ENCODE peak calls at places on chromosome 21, in five cellular contexts. S is suprapubic skin; A is GM23338; E is CD4-positive, alpha-beta memory T cell; W is DND-41. N is an unnamed sample.

GRCh38 chr21:26845066-26845749 is at the start of gene ADAMTS1:
- DNase-seq in A (peak; percentile 87), S (peak; percentile 95), W (no peak), E (no peak), N (peak; percentile 89)

GRCh38 chr21:14797543-14797942 is 251.4 kb upstream of the SAMSN1 start:
- DNase-seq in S (no peak), A (no peak), W (no peak), E (no peak), N (no peak)

GRCh38 chr21:24658926-24659325 is 948.4 kb downstream of the MRPL39 start:
- DNase-seq in E (no peak), S (no peak), A (no peak), W (no peak), N (no peak)

GRCh38 chr21:15140321-15141019 is 75.7 kb upstream of the NRIP1 start:
- DNase-seq in S (no peak), W (no peak), A (no peak), E (no peak), N (no peak)

GRCh38 chr21:27077501-27077900 is 110.6 kb upstream of the ADAMTS5 start:
- DNase-seq in W (no peak), S (peak; percentile 72), A (no peak), E (no peak), N (no peak)

GRCh38 chr21:31557421-31557955 is 102.0 kb upstream of the SOD1 start:
- DNase-seq in S (no peak), E (no peak), A (peak; percentile 85), W (no peak), N (no peak)

GRCh38 chr21:38470762-38471161 is 27.5 kb downstream of the ERG start:
- DNase-seq in S (no peak), A (no peak), W (no peak), E (no peak), N (no peak)

GRCh38 chr21:17585875-17586450 is 26.7 kb downstream of the BTG3 start:
- DNase-seq in S (no peak), A (peak; percentile 61), W (peak; percentile 14), E (no peak), N (no peak)

GRCh38 chr21:17780539-17780938 is 38.6 kb downstream of the C21orf91 start:
- DNase-seq in W (no peak), E (peak; percentile 91), A (no peak), S (no peak), N (no peak)

GRCh38 chr21:31099122-31099521 is 60.8 kb upstream of the KRTAP19-8 start:
- DNase-seq in A (no peak), E (peak; percentile 37), W (no peak), S (no peak), N (no peak)

GRCh38 chr21:28233536-28234220 is 759.0 kb downstream of the LTN1 start:
- DNase-seq in S (no peak), A (no peak), E (no peak), W (no peak), N (no peak)

GRCh38 chr21:25858328-25858727 is 123.6 kb downstream of the GABPA start:
- DNase-seq in E (no peak), S (no peak), W (no peak), A (no peak), N (no peak)

GRCh38 chr21:27813750-27814149 is 846.9 kb upstream of the ADAMTS5 start:
- DNase-seq in W (no peak), S (no peak), E (no peak), A (peak; percentile 8), N (no peak)

GRCh38 chr21:31426235-31426797 is 82.3 kb upstream of the TIAM1 start:
- DNase-seq in S (no peak), E (no peak), W (peak; percentile 34), A (no peak), N (no peak)

GRCh38 chr21:27796106-27796505 is 829.2 kb upstream of the ADAMTS5 start:
- DNase-seq in E (no peak), A (peak; percentile 1), W (no peak), S (no peak), N (no peak)

DNA sequence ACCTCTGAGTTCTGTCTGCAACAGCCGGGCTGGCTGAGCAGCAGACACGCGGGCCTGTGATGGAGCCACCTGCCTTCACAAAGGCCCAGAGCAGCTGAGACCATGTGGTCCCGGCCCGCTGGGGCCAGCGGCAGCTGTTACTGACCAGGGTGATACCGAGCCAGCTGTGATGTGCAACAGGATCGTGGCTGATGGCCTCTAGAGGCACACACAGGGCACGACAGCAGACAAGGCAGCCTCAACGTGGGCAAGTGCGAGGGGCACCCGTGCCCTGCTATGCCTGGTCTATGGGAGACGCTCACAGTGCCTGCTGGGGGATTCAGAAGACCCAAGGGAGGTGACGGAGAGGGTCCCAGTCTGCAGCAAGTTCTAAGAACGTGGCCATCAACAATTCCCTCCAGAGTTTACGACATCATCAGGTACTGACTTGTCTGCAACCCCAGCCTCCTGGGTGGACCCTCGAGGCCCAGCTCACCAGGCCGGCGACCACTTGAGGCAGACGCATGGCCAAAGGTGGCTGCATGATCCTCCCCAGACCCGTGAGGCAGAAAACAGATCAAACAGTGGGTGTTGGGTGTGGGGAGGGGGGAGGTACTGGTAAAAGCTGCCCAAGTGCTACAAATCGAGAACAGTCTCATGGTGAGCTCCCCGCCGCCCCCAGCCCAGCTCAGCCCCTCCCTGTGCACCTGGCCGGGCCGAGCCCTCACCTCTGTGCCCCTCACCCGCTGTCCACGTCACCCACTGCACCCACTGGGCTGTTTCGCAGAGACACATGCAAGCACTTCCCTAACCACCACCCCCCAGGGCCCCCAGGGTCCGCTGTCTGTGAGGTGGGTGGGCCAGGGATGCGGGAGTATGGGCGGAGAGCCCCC is 6.0 kb downstream of the POFUT2 start:
- DNase-seq in A (no peak), W (no peak), S (peak; percentile 58), E (no peak), N (no peak)
- H3K36me3 ChIP-seq in A (peaks cover 31% of the 10 kb centered on the region), W (peaks cover 73% of the 10 kb centered on the region), S (peaks cover 90% of the 10 kb centered on the region), E (peaks cover 67% of the 10 kb centered on the region), N (peaks cover 46% of the 10 kb centered on the region)

GRCh38 chr21:42461881-42462877 is 33.8 kb downstream of the RSPH1 start:
- DNase-seq in A (peak; percentile 55), S (peak; percentile 38), E (no peak), W (no peak), N (no peak)
- H3K4me3 ChIP-seq in A (no peak overlapping the region), S (no peak overlapping the region), E (no peak overlapping the region), W (no peak overlapping the region), N (no peak overlapping the region)

GRCh38 chr21:33245289-33245918 is 15.7 kb downstream of the IFNAR2 start:
- DNase-seq in W (no peak), S (no peak), A (no peak), E (no peak), N (no peak)

GRCh38 chr21:33246506-33246905 is 16.8 kb downstream of the IFNAR2 start:
- DNase-seq in W (no peak), S (no peak), E (no peak), A (no peak), N (no peak)

GRCh38 chr21:33244082-33244780 is 14.5 kb downstream of the IFNAR2 start:
- DNase-seq in E (no peak), S (no peak), A (no peak), W (peak; percentile 56), N (no peak)

GRCh38 chr21:33246963-33247362 is 17.2 kb downstream of the IFNAR2 start:
- DNase-seq in E (no peak), S (no peak), A (no peak), W (no peak), N (no peak)

GRCh38 chr21:33244781-33245105 is 15.0 kb downstream of the IFNAR2 start:
- DNase-seq in W (no peak), S (no peak), E (no peak), A (no peak), N (no peak)
- H3K36me3 ChIP-seq in W (peaks cover 69% of the 10 kb centered on the region), S (peaks cover 45% of the 10 kb centered on the region), E (peaks cover 36% of the 10 kb centered on the region), A (peaks cover 20% of the 10 kb centered on the region), N (peaks cover 17% of the 10 kb centered on the region)

GRCh38 chr21:42435401-42435800 is 31.7 kb downstream of the UBASH3A start:
- DNase-seq in S (no peak), A (no peak), E (no peak), W (no peak), N (no peak)
- H3K4me3 ChIP-seq in S (no peak overlapping the region), A (no peak overlapping the region), E (no peak overlapping the region), W (no peak overlapping the region), N (no peak overlapping the region)

DNA sequence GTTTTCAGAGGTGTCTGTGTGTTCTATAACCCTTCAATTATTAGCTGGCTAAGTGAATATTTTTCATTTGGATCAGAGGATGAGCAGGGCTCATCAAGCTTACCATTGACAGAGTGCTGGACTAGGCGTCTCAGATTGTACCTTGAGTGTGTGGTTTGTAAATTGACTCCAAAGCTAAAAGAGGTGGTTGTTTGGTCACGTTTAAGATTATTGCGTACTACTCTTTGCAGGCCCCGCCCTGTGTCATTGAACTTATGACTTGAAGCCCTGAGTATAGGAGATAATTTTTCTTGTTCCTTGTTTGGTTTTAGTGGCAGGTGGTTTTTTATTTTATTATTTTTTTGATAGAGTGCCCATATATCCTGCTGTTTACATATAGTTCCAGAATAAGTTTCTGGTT is 17.7 kb downstream of the MRPS6 start:
- DNase-seq in E (no peak), A (no peak), S (no peak), W (no peak), N (no peak)
- H3K36me3 ChIP-seq in E (peaks cover 13% of the 10 kb centered on the region), A (peaks cover 8% of the 10 kb centered on the region), S (peaks cover 13% of the 10 kb centered on the region), W (peaks cover 58% of the 10 kb centered on the region), N (peaks cover 7% of the 10 kb centered on the region)

DNA sequence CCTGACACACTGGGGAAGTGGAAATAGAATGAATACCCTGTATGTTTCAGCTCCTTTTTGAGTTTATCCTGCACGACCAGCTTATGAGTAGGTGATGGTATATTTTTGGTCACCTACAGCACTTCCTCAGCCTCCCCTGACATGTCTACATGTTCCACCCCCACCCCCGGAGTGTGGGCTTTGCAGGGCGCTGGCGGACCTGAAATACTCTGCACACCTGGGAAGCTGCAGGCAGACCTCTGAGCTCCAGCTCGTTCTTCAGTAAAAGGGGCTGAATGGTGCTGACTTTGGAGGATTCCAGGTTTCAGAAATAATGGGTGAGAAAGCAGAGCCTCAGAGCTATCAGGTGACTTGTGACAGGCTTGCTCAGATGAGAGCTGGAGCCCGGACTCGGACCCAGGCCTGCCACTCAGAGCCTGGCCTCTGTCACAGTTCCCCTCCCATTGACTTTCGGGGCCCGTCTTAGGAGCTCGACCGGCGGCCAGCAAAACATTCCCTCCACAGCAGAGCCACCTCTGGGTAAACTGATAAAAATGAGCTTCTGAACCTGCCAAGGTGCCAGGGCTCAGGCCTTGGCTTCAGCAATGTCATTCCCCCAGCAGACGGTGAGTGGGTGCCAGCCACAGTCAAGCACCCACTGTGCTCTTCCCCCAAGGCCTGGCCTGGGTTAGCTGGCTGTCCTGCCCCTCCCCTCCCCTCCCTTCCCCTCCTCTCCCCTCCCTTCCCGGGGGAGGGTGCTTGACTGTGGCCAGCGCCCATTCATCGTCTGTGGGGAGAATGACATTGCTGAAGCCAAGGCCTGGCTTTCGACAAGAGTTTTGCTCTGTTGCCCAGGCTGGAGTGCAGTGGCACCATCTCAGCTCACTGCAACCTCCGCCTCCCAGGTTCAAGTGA is 30.1 kb downstream of the DOP1B start:
- DNase-seq in W (no peak), S (peak; percentile 58), A (no peak), E (no peak), N (peak; percentile 59)
- H3K4me3 ChIP-seq in W (no peak overlapping the region), S (no peak overlapping the region), A (no peak overlapping the region), E (no peak overlapping the region), N (no peak overlapping the region)

N was measured in H7.